ENCODE peak calls at places on chromosome 2, in eight cellular contexts. W, C, F, O, D, V, H and Q are unnamed samples.

GRCh38 chr2:140274891-140275290 is 1494.7 kb upstream of the NXPH2 start:
- DNase-seq in W (no peak), C (no peak), F (no peak), O (no peak), D (no peak), V (no peak), H (no peak), Q (no peak)

GRCh38 chr2:167198009-167198408 is 309.7 kb downstream of the XIRP2 start:
- DNase-seq in W (no peak), C (no peak), F (no peak), O (no peak), D (no peak), V (no peak), H (no peak), Q (no peak)

GRCh38 chr2:165423081-165423480 is 46.4 kb upstream of the CSRNP3 start:
- DNase-seq in W (no peak), C (no peak), F (no peak), O (no peak), D (no peak), V (no peak), H (no peak), Q (no peak)

GRCh38 chr2:167832840-167833239 is 414.6 kb downstream of the STK39 start:
- DNase-seq in W (no peak), C (no peak), F (no peak), O (no peak), D (no peak), V (no peak), H (no peak), Q (no peak)

GRCh38 chr2:67255933-67256615 is 141.1 kb upstream of the ETAA1 start:
- DNase-seq in W (no peak), C (peak), F (no peak), O (peak), D (peak), V (no peak), H (no peak), Q (no peak)

GRCh38 chr2:25324905-25325592 is 16.7 kb downstream of the DNMT3A start:
- DNase-seq in W (no peak), C (peak), F (no peak), O (no peak), D (no peak), V (no peak), H (peak), Q (no peak)

GRCh38 chr2:184564092-184564491 is 34.2 kb upstream of the ZNF804A start:
- DNase-seq in W (no peak), C (no peak), F (no peak), O (no peak), D (peak), V (no peak), H (no peak), Q (no peak)

GRCh38 chr2:124289060-124289459 is 264.0 kb downstream of the CNTNAP5 start:
- DNase-seq in W (no peak), C (no peak), F (no peak), O (no peak), D (no peak), V (no peak), H (no peak), Q (no peak)

GRCh38 chr2:66508358-66509071 is 73.6 kb downstream of the MEIS1 start:
- DNase-seq in W (no peak), C (no peak), F (no peak), O (no peak), D (peak), V (no peak), H (no peak), Q (no peak)

GRCh38 chr2:46857871-46858696 is 57.5 kb downstream of the MCFD2 start:
- DNase-seq in W (no peak), C (peak), F (no peak), O (no peak), D (peak), V (no peak), H (peak), Q (no peak)

GRCh38 chr2:102619414-102620319 is at the start of gene SLC9A2:
- DNase-seq in W (no peak), C (peak), F (no peak), O (no peak), D (no peak), V (peak), H (no peak), Q (no peak)

GRCh38 chr2:219684721-219685689 is 57.6 kb downstream of the SLC4A3 start:
- DNase-seq in W (no peak), C (peak), F (peak), O (peak), D (peak), V (peak), H (peak), Q (no peak)

GRCh38 chr2:118750959-118751565 is 96.4 kb downstream of the EN1 start:
- DNase-seq in W (no peak), C (no peak), F (no peak), O (no peak), D (no peak), V (no peak), H (no peak), Q (no peak)

GRCh38 chr2:16021611-16022363 is 81.4 kb downstream of the MYCN start:
- DNase-seq in W (no peak), C (no peak), F (no peak), O (no peak), D (no peak), V (peak), H (no peak), Q (no peak)

GRCh38 chr2:222754324-222754723 is 82.9 kb downstream of the MOGAT1 start:
- DNase-seq in W (no peak), C (no peak), F (no peak), O (no peak), D (no peak), V (no peak), H (no peak), Q (no peak)

GRCh38 chr2:60213865-60214657 is 339.4 kb downstream of the BCL11A start:
- DNase-seq in W (no peak), C (no peak), F (no peak), O (no peak), D (no peak), V (peak), H (no peak), Q (no peak)

GRCh38 chr2:67565761-67566160 is 168.6 kb downstream of the ETAA1 start:
- DNase-seq in W (no peak), C (peak), F (no peak), O (peak), D (peak), V (no peak), H (no peak), Q (peak)

GRCh38 chr2:27715318-27716165 is 51.9 kb downstream of the SLC4A1AP start:
- DNase-seq in W (no peak), C (peak), F (no peak), O (no peak), D (peak), V (no peak), H (peak), Q (no peak)

GRCh38 chr2:160322320-160322719 is 122.2 kb upstream of the ITGB6 start:
- DNase-seq in W (no peak), C (no peak), F (no peak), O (no peak), D (no peak), V (no peak), H (no peak), Q (no peak)

GRCh38 chr2:98348066-98348561 is 1.9 kb downstream of the CNGA3 start:
- DNase-seq in W (no peak), C (no peak), F (no peak), O (no peak), D (no peak), V (no peak), H (no peak), Q (no peak)

GRCh38 chr2:217622205-217622621 is 380.6 kb downstream of the TNS1 start:
- DNase-seq in W (no peak), C (peak), F (no peak), O (no peak), D (no peak), V (no peak), H (peak), Q (peak)

GRCh38 chr2:218039171-218039570 is 29.9 kb upstream of the RUFY4 start:
- DNase-seq in W (no peak), C (no peak), F (no peak), O (no peak), D (peak), V (no peak), H (no peak), Q (no peak)